ENCODE peak calls at places on chromosomes 16 and 17, in nine cellular contexts. One of them, this sample, is unnamed.

GRCh38 chr17:27747462-27748359 is 52.6 kb downstream of the NOS2 start:
- DNase-seq in OCI-LY7: no peak
- DNase-seq in CD8-positive, alpha-beta T cell: no peak
- DNase-seq in heart right ventricle: no peak
- DNase-seq in uterus: no peak
- DNase-seq in hepatocyte: no peak
- DNase-seq in AG10803: no peak
- DNase-seq in AG09319: no peak
- DNase-seq in progenitor cell of endocrine pancreas: no peak
- DNase-seq in this sample: no peak

GRCh38 chr17:27973258-27974044 is 69.0 kb upstream of the NLK start:
- DNase-seq in OCI-LY7: no peak
- DNase-seq in CD8-positive, alpha-beta T cell: no peak
- DNase-seq in heart right ventricle: no peak
- DNase-seq in uterus: no peak
- DNase-seq in hepatocyte: no peak
- DNase-seq in AG10803: no peak
- DNase-seq in AG09319: no peak
- DNase-seq in progenitor cell of endocrine pancreas: no peak
- DNase-seq in this sample: no peak

GRCh38 chr17:15918661-15919259 is 26.2 kb upstream of the ADORA2B start:
- DNase-seq in OCI-LY7: no peak
- DNase-seq in CD8-positive, alpha-beta T cell: no peak
- DNase-seq in heart right ventricle: peak; percentile 52
- DNase-seq in uterus: no peak
- DNase-seq in hepatocyte: no peak
- DNase-seq in AG10803: peak; percentile 13
- DNase-seq in AG09319: no peak
- DNase-seq in progenitor cell of endocrine pancreas: no peak
- DNase-seq in this sample: no peak

GRCh38 chr17:6479626-6480324 is 35.5 kb downstream of the PIMREG start:
- DNase-seq in OCI-LY7: no peak
- DNase-seq in CD8-positive, alpha-beta T cell: no peak
- DNase-seq in heart right ventricle: no peak
- DNase-seq in uterus: no peak
- DNase-seq in hepatocyte: no peak
- DNase-seq in AG10803: no peak
- DNase-seq in AG09319: no peak
- DNase-seq in progenitor cell of endocrine pancreas: no peak
- DNase-seq in this sample: no peak

GRCh38 chr17:80374039-80374731 is 40.8 kb upstream of the ENDOV start:
- DNase-seq in OCI-LY7: no peak
- DNase-seq in CD8-positive, alpha-beta T cell: no peak
- DNase-seq in heart right ventricle: no peak
- DNase-seq in uterus: no peak
- DNase-seq in hepatocyte: no peak
- DNase-seq in AG10803: no peak
- DNase-seq in AG09319: no peak
- DNase-seq in progenitor cell of endocrine pancreas: no peak
- DNase-seq in this sample: no peak

GRCh38 chr17:40945414-40945813 is 8.0 kb upstream of the KRT23 start:
- DNase-seq in OCI-LY7: no peak
- DNase-seq in CD8-positive, alpha-beta T cell: no peak
- DNase-seq in heart right ventricle: no peak
- DNase-seq in uterus: no peak
- DNase-seq in hepatocyte: no peak
- DNase-seq in AG10803: no peak
- DNase-seq in AG09319: no peak
- DNase-seq in progenitor cell of endocrine pancreas: no peak
- DNase-seq in this sample: no peak

GRCh38 chr16:64051826-64052225 is 1070.0 kb downstream of the CDH11 start:
- DNase-seq in OCI-LY7: peak; percentile 31
- DNase-seq in CD8-positive, alpha-beta T cell: no peak
- DNase-seq in heart right ventricle: no peak
- DNase-seq in uterus: no peak
- DNase-seq in hepatocyte: peak; percentile 10
- DNase-seq in AG10803: peak; percentile 0
- DNase-seq in AG09319: no peak
- DNase-seq in progenitor cell of endocrine pancreas: no peak
- DNase-seq in this sample: no peak

GRCh38 chr17:40545660-40546059 is 19.6 kb downstream of the CCR7 start:
- DNase-seq in OCI-LY7: no peak
- DNase-seq in CD8-positive, alpha-beta T cell: no peak
- DNase-seq in heart right ventricle: no peak
- DNase-seq in uterus: peak; percentile 16
- DNase-seq in hepatocyte: no peak
- DNase-seq in AG10803: no peak
- DNase-seq in AG09319: no peak
- DNase-seq in progenitor cell of endocrine pancreas: no peak
- DNase-seq in this sample: no peak

GRCh38 chr17:22193113-22193512 is 500.8 kb downstream of the KCNJ18 start:
- DNase-seq in OCI-LY7: no peak
- DNase-seq in CD8-positive, alpha-beta T cell: no peak
- DNase-seq in heart right ventricle: no peak
- DNase-seq in uterus: no peak
- DNase-seq in hepatocyte: no peak
- DNase-seq in AG10803: no peak
- DNase-seq in AG09319: no peak
- DNase-seq in progenitor cell of endocrine pancreas: no peak
- DNase-seq in this sample: no peak

GRCh38 chr16:59188029-59188428 is 453.9 kb upstream of the GOT2 start:
- DNase-seq in OCI-LY7: no peak
- DNase-seq in CD8-positive, alpha-beta T cell: no peak
- DNase-seq in heart right ventricle: no peak
- DNase-seq in uterus: no peak
- DNase-seq in hepatocyte: no peak
- DNase-seq in AG10803: no peak
- DNase-seq in AG09319: no peak
- DNase-seq in progenitor cell of endocrine pancreas: no peak
- DNase-seq in this sample: no peak

GRCh38 chr16:59198487-59198886 is 464.4 kb upstream of the GOT2 start:
- DNase-seq in OCI-LY7: no peak
- DNase-seq in CD8-positive, alpha-beta T cell: no peak
- DNase-seq in heart right ventricle: no peak
- DNase-seq in uterus: no peak
- DNase-seq in hepatocyte: no peak
- DNase-seq in AG10803: no peak
- DNase-seq in AG09319: no peak
- DNase-seq in progenitor cell of endocrine pancreas: no peak
- DNase-seq in this sample: no peak

GRCh38 chr16:59195242-59195641 is 461.1 kb upstream of the GOT2 start:
- DNase-seq in OCI-LY7: no peak
- DNase-seq in CD8-positive, alpha-beta T cell: no peak
- DNase-seq in heart right ventricle: no peak
- DNase-seq in uterus: no peak
- DNase-seq in hepatocyte: no peak
- DNase-seq in AG10803: no peak
- DNase-seq in AG09319: no peak
- DNase-seq in progenitor cell of endocrine pancreas: no peak
- DNase-seq in this sample: no peak

DNA sequence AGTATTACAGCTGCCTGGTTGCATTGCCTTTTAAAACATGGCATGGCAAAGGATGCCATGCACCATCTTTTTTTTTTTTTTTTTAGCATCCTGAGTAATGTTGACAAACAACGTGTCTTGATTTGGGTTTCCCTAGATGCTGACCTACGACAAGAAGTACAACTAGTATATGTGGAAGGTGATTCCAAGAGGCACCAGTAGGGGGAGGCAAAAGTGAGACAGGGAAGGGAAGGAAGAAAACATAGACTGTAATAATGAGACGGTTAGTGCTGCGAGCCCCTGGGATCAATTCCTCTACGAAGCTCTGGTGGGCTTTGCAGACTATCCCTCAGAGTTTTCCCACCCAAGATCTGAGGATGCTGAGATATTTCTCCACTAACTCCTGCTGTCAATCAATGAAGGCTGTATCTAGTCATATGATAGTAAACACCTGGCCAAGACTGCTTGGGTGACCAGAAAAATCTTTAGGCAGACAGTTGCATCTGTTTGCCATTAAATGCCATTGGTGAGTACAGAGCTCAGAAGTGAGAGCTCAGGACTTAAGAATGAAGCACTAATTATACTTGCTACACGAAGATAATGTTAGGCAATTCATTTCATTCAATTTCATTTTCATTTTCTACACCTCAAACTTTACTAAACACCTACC is 458.6 kb upstream of the GOT2 start:
- DNase-seq in OCI-LY7: peak; percentile 10
- DNase-seq in CD8-positive, alpha-beta T cell: peak; percentile 11
- DNase-seq in heart right ventricle: no peak
- DNase-seq in uterus: no peak
- DNase-seq in hepatocyte: peak; percentile 53
- DNase-seq in AG10803: peak; percentile 6
- DNase-seq in AG09319: no peak
- DNase-seq in progenitor cell of endocrine pancreas: no peak
- DNase-seq in this sample: peak; percentile 8
- TF ChIP-seq CTCF in OCI-LY7: peak; percentile 72
- TF ChIP-seq CTCF in CD8-positive, alpha-beta T cell: no peak
- TF ChIP-seq CTCF in heart right ventricle: no peak
- TF ChIP-seq CTCF in uterus: no peak
- TF ChIP-seq CTCF in hepatocyte: peak; percentile 42
- TF ChIP-seq CTCF in AG10803: peak; percentile 52
- TF ChIP-seq CTCF in AG09319: peak; percentile 38
- TF ChIP-seq CTCF in progenitor cell of endocrine pancreas: peak; percentile 53
- TF ChIP-seq CTCF in this sample: peak; percentile 39

GRCh38 chr17:78839173-78839761 is 1.3 kb downstream of the USP36 start:
- DNase-seq in OCI-LY7: peak; percentile 27
- DNase-seq in CD8-positive, alpha-beta T cell: no peak
- DNase-seq in heart right ventricle: no peak
- DNase-seq in uterus: no peak
- DNase-seq in hepatocyte: no peak
- DNase-seq in AG10803: peak; percentile 16
- DNase-seq in AG09319: no peak
- DNase-seq in progenitor cell of endocrine pancreas: no peak
- DNase-seq in this sample: no peak

GRCh38 chr17:78840530-78840779 is 159 bp downstream of the USP36 start:
- DNase-seq in OCI-LY7: no peak
- DNase-seq in CD8-positive, alpha-beta T cell: no peak
- DNase-seq in heart right ventricle: no peak
- DNase-seq in uterus: no peak
- DNase-seq in hepatocyte: no peak
- DNase-seq in AG10803: no peak
- DNase-seq in AG09319: no peak
- DNase-seq in progenitor cell of endocrine pancreas: no peak
- DNase-seq in this sample: no peak

GRCh38 chr17:78839762-78840529 is 668 bp downstream of the USP36 start:
- DNase-seq in OCI-LY7: peak; percentile 52
- DNase-seq in CD8-positive, alpha-beta T cell: peak; percentile 50
- DNase-seq in heart right ventricle: no peak
- DNase-seq in uterus: no peak
- DNase-seq in hepatocyte: peak; percentile 70
- DNase-seq in AG10803: peak; percentile 66
- DNase-seq in AG09319: no peak
- DNase-seq in progenitor cell of endocrine pancreas: peak; percentile 22
- DNase-seq in this sample: peak; percentile 49

GRCh38 chr17:78838574-78839005 is 2.0 kb downstream of the USP36 start:
- DNase-seq in OCI-LY7: no peak
- DNase-seq in CD8-positive, alpha-beta T cell: no peak
- DNase-seq in heart right ventricle: no peak
- DNase-seq in uterus: no peak
- DNase-seq in hepatocyte: no peak
- DNase-seq in AG10803: no peak
- DNase-seq in AG09319: no peak
- DNase-seq in progenitor cell of endocrine pancreas: no peak
- DNase-seq in this sample: no peak

GRCh38 chr17:78840780-78841611 is at the start of gene USP36:
- DNase-seq in OCI-LY7: peak; percentile 100
- DNase-seq in CD8-positive, alpha-beta T cell: peak; percentile 100
- DNase-seq in heart right ventricle: peak; percentile 100
- DNase-seq in uterus: peak; percentile 99
- DNase-seq in hepatocyte: peak; percentile 100
- DNase-seq in AG10803: peak; percentile 98
- DNase-seq in AG09319: peak; percentile 98
- DNase-seq in progenitor cell of endocrine pancreas: peak; percentile 99
- DNase-seq in this sample: peak; percentile 99
- TF ChIP-seq CTCF in OCI-LY7: peak; percentile 24
- TF ChIP-seq CTCF in CD8-positive, alpha-beta T cell: no peak
- TF ChIP-seq CTCF in heart right ventricle: no peak
- TF ChIP-seq CTCF in uterus: no peak
- TF ChIP-seq CTCF in hepatocyte: no peak
- TF ChIP-seq CTCF in AG10803: no peak
- TF ChIP-seq CTCF in AG09319: no peak
- TF ChIP-seq CTCF in progenitor cell of endocrine pancreas: peak; percentile 29
- TF ChIP-seq CTCF in this sample: no peak

GRCh38 chr17:72947475-72947874 is 145.0 kb downstream of the SLC39A11 start:
- DNase-seq in OCI-LY7: no peak
- DNase-seq in CD8-positive, alpha-beta T cell: no peak
- DNase-seq in heart right ventricle: no peak
- DNase-seq in uterus: no peak
- DNase-seq in hepatocyte: no peak
- DNase-seq in AG10803: no peak
- DNase-seq in AG09319: no peak
- DNase-seq in progenitor cell of endocrine pancreas: no peak
- DNase-seq in this sample: no peak
- TF ChIP-seq CTCF in OCI-LY7: no peak
- TF ChIP-seq CTCF in CD8-positive, alpha-beta T cell: no peak
- TF ChIP-seq CTCF in heart right ventricle: no peak
- TF ChIP-seq CTCF in uterus: no peak
- TF ChIP-seq CTCF in hepatocyte: no peak
- TF ChIP-seq CTCF in AG10803: no peak
- TF ChIP-seq CTCF in AG09319: no peak
- TF ChIP-seq CTCF in progenitor cell of endocrine pancreas: no peak
- TF ChIP-seq CTCF in this sample: no peak

DNA sequence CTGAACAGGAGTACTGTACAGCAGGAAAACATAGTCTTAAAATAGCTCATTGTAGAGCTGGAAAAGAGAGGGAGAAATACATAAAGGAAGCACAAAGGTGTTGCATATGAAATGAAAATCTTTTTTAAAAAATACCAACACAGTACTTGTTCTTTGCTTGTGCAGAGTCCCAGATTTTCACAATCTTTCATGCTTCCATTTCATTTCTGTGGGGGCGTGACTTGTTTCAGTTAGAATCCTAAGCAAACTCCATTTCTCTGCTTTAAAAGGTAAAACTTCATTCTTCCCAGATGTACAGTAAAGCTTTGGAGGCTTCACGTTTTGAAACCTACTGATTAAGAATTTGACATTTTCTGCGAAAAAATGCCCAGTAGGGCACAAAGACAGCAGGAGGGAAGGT is 48.5 kb upstream of the MARCHF10 start:
- DNase-seq in OCI-LY7: no peak
- DNase-seq in CD8-positive, alpha-beta T cell: no peak
- DNase-seq in heart right ventricle: no peak
- DNase-seq in uterus: no peak
- DNase-seq in hepatocyte: no peak
- DNase-seq in AG10803: no peak
- DNase-seq in AG09319: no peak
- DNase-seq in progenitor cell of endocrine pancreas: no peak
- DNase-seq in this sample: no peak
- TF ChIP-seq CTCF in OCI-LY7: no peak
- TF ChIP-seq CTCF in CD8-positive, alpha-beta T cell: no peak
- TF ChIP-seq CTCF in heart right ventricle: no peak
- TF ChIP-seq CTCF in uterus: no peak
- TF ChIP-seq CTCF in hepatocyte: no peak
- TF ChIP-seq CTCF in AG10803: no peak
- TF ChIP-seq CTCF in AG09319: no peak
- TF ChIP-seq CTCF in progenitor cell of endocrine pancreas: no peak
- TF ChIP-seq CTCF in this sample: no peak

GRCh38 chr16:1332618-1333148 is 762 bp upstream of the BAIAP3 start:
- DNase-seq in OCI-LY7: no peak
- DNase-seq in CD8-positive, alpha-beta T cell: no peak
- DNase-seq in heart right ventricle: no peak
- DNase-seq in uterus: no peak
- DNase-seq in hepatocyte: no peak
- DNase-seq in AG10803: no peak
- DNase-seq in AG09319: no peak
- DNase-seq in progenitor cell of endocrine pancreas: no peak
- DNase-seq in this sample: no peak
- TF ChIP-seq CTCF in OCI-LY7: no peak
- TF ChIP-seq CTCF in CD8-positive, alpha-beta T cell: no peak
- TF ChIP-seq CTCF in heart right ventricle: no peak
- TF ChIP-seq CTCF in uterus: no peak
- TF ChIP-seq CTCF in hepatocyte: no peak
- TF ChIP-seq CTCF in AG10803: no peak
- TF ChIP-seq CTCF in AG09319: no peak
- TF ChIP-seq CTCF in progenitor cell of endocrine pancreas: no peak
- TF ChIP-seq CTCF in this sample: no peak